ENCODE peak calls at places on chromosome 12, in nine cellular contexts. R, U, K, M, Q, V, D, O and Z are unnamed samples.

GRCh38 chr12:32083489-32083888 is 23.2 kb upstream of the BICD1 start:
- DNase-seq in R (no peak), K (no peak), O (no peak), V (no peak), M (peak), D (no peak), U (no peak), Q (peak), Z (peak)

GRCh38 chr12:67161322-67161918 is 107.7 kb upstream of the CAND1 start:
- DNase-seq in D (no peak), O (no peak), R (no peak), K (peak), U (no peak), M (peak), V (peak), Q (peak), Z (peak)

GRCh38 chr12:55901881-55902490 is 25.7 kb downstream of the PYM1 start:
- DNase-seq in D (no peak), Q (no peak), V (no peak), U (no peak), R (no peak), K (peak), O (no peak), M (no peak), Z (no peak)

GRCh38 chr12:123058980-123059379 is 78.5 kb downstream of the ARL6IP4 start:
- DNase-seq in O (no peak), K (no peak), Q (no peak), D (no peak), R (no peak), U (no peak), M (peak), V (no peak), Z (peak)

GRCh38 chr12:112997506-112997905 is 19.2 kb downstream of the OAS2 start:
- DNase-seq in M (no peak), K (no peak), Q (no peak), V (no peak), O (no peak), U (no peak), D (no peak), R (no peak), Z (no peak)

GRCh38 chr12:66693901-66694513 is 15.1 kb upstream of the GRIP1 start:
- DNase-seq in U (peak), K (peak), V (peak), O (peak), D (peak), Q (peak), R (no peak), M (peak), Z (peak)

GRCh38 chr12:9098463-9099026 is 17.2 kb downstream of the A2M start:
- DNase-seq in R (no peak), V (no peak), K (no peak), D (no peak), O (no peak), M (no peak), U (no peak), Q (no peak), Z (no peak)

GRCh38 chr12:104605685-104606084 is 148.9 kb downstream of the CHST11 start:
- DNase-seq in O (no peak), R (no peak), U (no peak), K (no peak), Q (no peak), D (no peak), V (no peak), M (peak), Z (peak)

GRCh38 chr12:122130150-122130549 is 43.9 kb downstream of the IL31 start:
- DNase-seq in Q (peak), R (no peak), K (no peak), U (peak), O (peak), D (no peak), V (no peak), M (peak), Z (peak)

GRCh38 chr12:49548822-49549648 is 10.2 kb downstream of the KCNH3 start:
- DNase-seq in U (no peak), K (peak), R (no peak), V (peak), D (no peak), M (peak), Q (no peak), O (no peak), Z (peak)

GRCh38 chr12:132475304-132476037 is 14.5 kb upstream of the FBRSL1 start:
- DNase-seq in D (no peak), R (no peak), O (no peak), M (no peak), U (no peak), Q (no peak), V (no peak), K (peak), Z (peak)
- TF ChIP-seq EZH2 in D (no peak), R (no peak), O (no peak), M (no peak), U (no peak), Q (no peak), V (no peak), K (no peak), Z (no peak)

DNA sequence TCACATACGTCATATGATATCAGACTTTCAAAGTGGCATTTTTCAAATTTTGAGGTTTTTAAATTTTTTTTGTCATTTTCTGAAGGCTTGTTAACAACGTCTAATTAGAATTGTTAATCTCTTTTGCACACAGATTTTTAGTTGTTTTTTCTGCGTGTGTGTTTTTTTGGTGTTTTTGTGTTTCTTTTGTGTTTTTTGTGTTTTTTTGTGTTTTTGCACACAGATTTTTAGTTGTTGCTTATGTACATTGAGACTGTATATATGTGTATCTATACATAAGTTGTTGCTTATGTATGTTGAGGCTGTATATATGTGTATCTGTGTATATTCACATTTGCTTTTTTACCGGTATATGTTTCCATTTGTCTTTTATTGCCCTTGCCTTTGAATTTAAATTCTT is 30.8 kb downstream of the ARID2 start:
- DNase-seq in R (no peak), D (no peak), V (no peak), O (no peak), M (no peak), K (no peak), Q (no peak), U (no peak), Z (no peak)
- TF ChIP-seq EZH2 in R (no peak), D (no peak), V (no peak), O (no peak), M (no peak), K (no peak), Q (no peak), U (no peak), Z (no peak)

DNA sequence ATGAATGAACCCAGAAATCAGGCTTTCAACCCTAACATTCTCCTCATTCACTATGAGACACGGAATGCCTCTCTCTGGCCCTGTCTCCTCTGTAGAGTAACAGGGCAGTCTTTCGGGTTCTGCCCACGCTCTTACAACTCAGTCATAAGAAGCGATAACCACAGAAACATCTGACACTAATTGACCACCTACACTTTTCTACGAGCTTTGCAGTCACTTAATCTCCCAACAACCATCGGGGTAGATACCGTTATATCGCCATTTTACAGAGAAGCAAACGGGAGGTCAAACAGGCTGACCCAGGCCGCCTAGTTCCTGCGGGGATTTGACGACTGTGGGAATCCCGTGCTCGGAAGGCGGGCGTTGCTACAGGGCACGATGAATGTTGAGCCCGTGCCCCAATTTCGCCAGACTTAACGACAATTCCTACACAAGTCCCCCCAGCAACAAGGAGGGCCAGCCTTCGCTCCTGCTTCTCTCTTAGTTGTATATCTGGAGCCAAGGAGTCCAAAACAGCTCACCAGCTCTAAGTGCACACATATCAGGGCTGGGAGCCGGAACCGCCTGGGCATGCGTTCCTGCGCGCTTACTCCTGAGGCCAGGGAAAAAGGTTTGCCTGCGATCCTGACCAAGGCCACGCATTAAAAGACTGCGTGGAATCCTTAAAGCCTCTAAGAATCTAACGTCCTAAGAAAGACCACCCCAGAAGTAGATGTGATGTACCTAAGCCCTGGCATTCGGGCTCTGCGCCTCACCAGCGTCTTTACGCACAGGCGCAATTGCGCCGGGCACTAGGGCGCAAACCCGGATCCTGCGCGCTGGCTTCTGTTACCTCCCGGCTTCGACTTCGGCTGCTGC is 38.7 kb upstream of the TBX5 start:
- DNase-seq in V (peak), Q (no peak), R (no peak), U (no peak), O (no peak), K (no peak), M (peak), D (no peak), Z (peak)
- TF ChIP-seq EZH2 in V (peak), Q (no peak), R (peak), U (no peak), O (no peak), K (no peak), M (no peak), D (no peak), Z (no peak)

GRCh38 chr12:111034148-111034910 is 114.0 kb upstream of the MYL2 start:
- DNase-seq in D (no peak), M (peak), V (peak), R (no peak), K (no peak), Q (peak), O (no peak), U (no peak), Z (peak)
- TF ChIP-seq EZH2 in D (no peak), M (peak), V (no peak), R (no peak), K (no peak), Q (peak), O (no peak), U (no peak), Z (peak)

GRCh38 chr12:1832801-1833595 is 12.6 kb downstream of the LRTM2 start:
- DNase-seq in R (no peak), O (no peak), K (no peak), U (no peak), D (no peak), Q (no peak), M (no peak), V (no peak), Z (no peak)

GRCh38 chr12:1836241-1836803 is 16.0 kb downstream of the LRTM2 start:
- DNase-seq in K (no peak), V (no peak), Q (no peak), O (no peak), R (no peak), D (no peak), U (no peak), M (no peak), Z (no peak)

GRCh38 chr12:1835178-1836131 is 15.1 kb downstream of the LRTM2 start:
- DNase-seq in V (no peak), U (no peak), Q (no peak), K (no peak), O (no peak), R (no peak), D (no peak), M (no peak), Z (no peak)

GRCh38 chr12:1833596-1834028 is 13.2 kb downstream of the LRTM2 start:
- DNase-seq in D (no peak), K (no peak), Q (no peak), R (no peak), M (no peak), V (no peak), U (no peak), O (no peak), Z (no peak)

DNA sequence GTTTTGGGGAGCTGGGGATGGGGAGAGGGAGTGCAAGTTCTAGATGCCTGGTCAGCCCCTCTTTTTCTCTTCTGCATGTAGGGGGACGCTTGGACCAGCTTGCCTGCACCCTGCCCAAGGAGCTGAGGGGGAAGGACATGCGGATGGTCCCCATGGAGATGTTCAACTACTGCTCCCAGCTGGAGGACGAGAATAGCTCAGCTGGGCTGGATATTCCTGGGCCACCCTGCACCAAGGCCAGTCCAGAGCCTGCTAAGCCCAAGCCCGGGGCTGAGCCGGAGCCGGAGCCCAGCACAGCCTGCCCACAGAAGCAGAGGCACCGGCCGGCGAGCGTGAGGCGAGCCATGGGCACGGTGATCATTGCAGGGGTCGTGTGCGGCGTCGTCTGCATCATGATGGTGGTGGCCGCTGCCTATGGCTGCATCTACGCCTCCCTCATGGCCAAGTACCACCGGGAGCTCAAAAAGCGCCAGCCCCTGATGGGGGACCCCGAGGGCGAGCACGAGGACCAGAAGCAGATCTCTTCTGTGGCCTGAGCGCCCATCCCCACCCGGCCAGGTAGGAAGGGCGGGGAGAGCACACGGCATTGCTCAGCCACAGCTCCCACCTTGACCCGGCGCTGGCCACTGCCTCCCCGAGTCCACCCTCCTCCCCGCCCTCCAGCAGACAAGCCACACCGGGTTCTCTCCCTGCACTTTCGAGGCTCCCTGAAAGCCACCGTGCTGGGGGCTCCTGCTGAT is 14.0 kb downstream of the LRTM2 start:
- DNase-seq in O (no peak), Q (no peak), D (no peak), M (no peak), R (no peak), K (no peak), V (no peak), U (no peak), Z (no peak)
- TF ChIP-seq EZH2 in O (no peak), Q (no peak), D (no peak), M (no peak), R (no peak), K (no peak), V (no peak), U (no peak), Z (no peak)

DNA sequence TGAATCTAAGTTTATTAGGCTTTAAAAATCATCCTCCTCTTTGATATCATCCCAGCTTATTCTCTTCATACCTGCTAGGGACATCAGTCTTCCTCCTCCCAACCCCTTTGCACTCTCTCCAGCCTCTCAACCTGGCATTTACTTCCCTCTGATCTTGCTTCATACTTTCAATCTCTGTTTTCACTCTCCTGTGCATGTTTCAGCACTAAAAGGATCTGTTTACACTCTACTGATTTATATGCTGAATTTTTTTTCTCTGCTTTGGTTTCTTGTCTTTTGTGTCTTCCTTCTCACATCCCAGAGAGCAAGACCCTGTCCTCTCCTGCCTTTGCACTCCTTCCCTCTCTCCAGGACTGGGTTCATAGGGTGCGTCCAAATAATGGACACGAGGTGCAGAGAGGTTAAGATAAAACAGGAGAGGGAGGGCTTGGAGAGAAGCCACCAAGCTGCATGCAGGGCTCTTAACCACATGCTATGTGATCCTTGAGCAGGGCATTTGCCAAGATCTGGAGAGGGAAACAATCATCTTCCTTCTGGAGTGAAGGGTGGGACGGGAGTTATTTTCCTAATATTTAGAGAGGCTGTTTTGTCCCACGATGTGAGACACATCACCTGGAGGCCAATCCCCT is 3.0 kb upstream of the CISTR start:
- DNase-seq in D (no peak), M (peak), U (no peak), V (no peak), R (no peak), K (no peak), O (no peak), Q (no peak), Z (no peak)
- TF ChIP-seq EZH2 in D (no peak), M (no peak), U (no peak), V (no peak), R (no peak), K (no peak), O (no peak), Q (no peak), Z (no peak)

GRCh38 chr12:125185311-125185739 is 120.1 kb downstream of the AACS start:
- DNase-seq in K (no peak), D (no peak), R (no peak), U (no peak), O (no peak), V (peak), M (no peak), Q (no peak), Z (no peak)

GRCh38 chr12:125185740-125186470 is 120.7 kb downstream of the AACS start:
- DNase-seq in M (peak), V (peak), O (peak), K (peak), Q (peak), D (no peak), U (peak), R (no peak), Z (peak)

GRCh38 chr12:125186471-125187147 is 121.4 kb downstream of the AACS start:
- DNase-seq in R (no peak), K (peak), O (no peak), V (no peak), Q (peak), M (no peak), D (no peak), U (no peak), Z (peak)

GRCh38 chr12:125187780-125188741 is 122.8 kb downstream of the AACS start:
- DNase-seq in D (no peak), O (no peak), U (no peak), K (no peak), V (no peak), Q (no peak), R (no peak), M (no peak), Z (no peak)

GRCh38 chr12:125187148-125187733 is 122.0 kb downstream of the AACS start:
- DNase-seq in U (no peak), V (no peak), K (no peak), M (peak), O (no peak), R (no peak), D (no peak), Q (no peak), Z (peak)
- TF ChIP-seq EZH2 in U (no peak), V (peak), K (no peak), M (no peak), O (no peak), R (no peak), D (no peak), Q (no peak), Z (no peak)

GRCh38 chr12:89350260-89350659 is 2.0 kb downstream of the DUSP6 start:
- DNase-seq in R (no peak), D (no peak), M (no peak), Q (no peak), O (no peak), V (no peak), K (no peak), U (no peak), Z (no peak)
- TF ChIP-seq EZH2 in R (no peak), D (no peak), M (no peak), Q (no peak), O (no peak), V (no peak), K (no peak), U (no peak), Z (no peak)

DNA sequence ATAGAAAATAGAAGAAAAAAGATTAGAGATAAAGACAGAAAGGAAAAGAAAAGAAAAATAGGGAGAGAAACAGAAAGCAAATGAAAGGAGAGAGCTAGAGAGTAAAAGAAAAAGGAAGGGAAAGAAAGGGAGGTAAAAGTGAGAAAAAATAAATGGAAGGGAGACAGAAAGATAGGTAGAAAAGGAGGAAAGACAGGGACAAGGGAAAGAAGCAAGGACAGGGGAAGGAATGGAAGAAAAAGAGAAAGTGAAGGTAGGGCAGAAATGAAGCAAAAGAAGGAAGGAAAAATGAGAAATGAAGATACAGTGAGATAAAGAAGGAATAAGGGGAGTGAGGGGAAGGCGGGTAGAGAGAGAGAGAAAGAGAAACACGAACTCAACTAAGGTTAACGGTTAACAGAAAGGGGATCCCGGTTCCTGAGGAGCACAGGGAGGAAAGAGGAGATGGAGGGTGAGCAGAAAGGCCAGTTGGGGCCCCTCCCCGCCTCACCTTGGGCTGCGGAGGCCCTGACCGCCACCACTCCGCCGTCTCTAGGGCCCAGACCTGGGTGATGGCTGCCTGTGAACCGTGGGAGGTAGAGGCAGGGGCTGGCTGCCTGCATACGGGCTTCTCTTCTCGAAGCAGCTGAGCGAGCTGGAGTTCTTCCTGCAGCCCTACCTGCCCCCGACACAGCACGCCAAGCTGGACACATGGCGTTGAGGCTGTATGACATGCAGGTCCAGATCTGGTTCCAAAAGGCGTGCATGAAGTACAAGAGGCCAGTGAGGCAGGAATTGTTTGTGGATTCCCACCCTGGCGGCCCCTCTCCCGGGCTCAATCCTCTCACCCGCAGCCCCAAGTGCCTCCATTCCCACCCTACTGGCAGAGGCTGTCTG is 59.5 kb downstream of the SMUG1 start:
- DNase-seq in Q (no peak), V (no peak), R (no peak), O (no peak), M (no peak), K (no peak), U (no peak), D (no peak), Z (no peak)
- TF ChIP-seq EZH2 in Q (no peak), V (no peak), R (peak), O (no peak), M (no peak), K (no peak), U (no peak), D (no peak), Z (no peak)